ENCODE peak calls at places on chromosomes 2 and 18, in six cellular contexts. W is brain microvascular endothelial cell, N is epithelial cell of esophagus, R is lower lobe of right lung, Q is BJ, G is GM12865. V is an unnamed sample.

GRCh38 chr2:71905205-71905604 is 242.5 kb downstream of the CYP26B1 start:
- DNase-seq in W (no peak), N (no peak), R (no peak), Q (no peak), G (no peak), V (no peak)

GRCh38 chr2:228681426-228681825 is 499.9 kb upstream of the SPHKAP start:
- DNase-seq in W (peak; percentile 49), N (peak; percentile 66), R (no peak), Q (no peak), G (no peak), V (peak; percentile 81)

GRCh38 chr18:49161627-49162026 is 210.9 kb upstream of the SMAD7 start:
- DNase-seq in W (peak; percentile 91), N (no peak), R (no peak), Q (no peak), G (peak; percentile 91), V (no peak)

GRCh38 chr18:9323750-9324445 is 10.7 kb upstream of the TWSG1 start:
- DNase-seq in W (no peak), N (peak; percentile 55), R (no peak), Q (peak; percentile 44), G (no peak), V (peak; percentile 59)

GRCh38 chr2:95287336-95287735 is 9.8 kb upstream of the KCNIP3 start:
- DNase-seq in W (no peak), N (no peak), R (no peak), Q (no peak), G (no peak), V (no peak)

GRCh38 chr18:78992041-78992735 is 12.6 kb downstream of the SALL3 start:
- DNase-seq in W (no peak), N (no peak), R (no peak), Q (no peak), G (no peak), V (no peak)

GRCh38 chr2:216590780-216591179 is 42.4 kb upstream of the IGFBP2 start:
- DNase-seq in W (peak; percentile 32), N (no peak), R (no peak), Q (no peak), G (no peak), V (peak; percentile 90)

GRCh38 chr2:169849710-169850109 is 22.5 kb downstream of the UBR3 start:
- DNase-seq in W (no peak), N (no peak), R (no peak), Q (no peak), G (no peak), V (no peak)

GRCh38 chr2:157261199-157261782 is 3.8 kb downstream of the GALNT5 start:
- DNase-seq in W (peak; percentile 52), N (peak; percentile 91), R (no peak), Q (no peak), G (no peak), V (peak; percentile 44)

GRCh38 chr2:152627010-152627957 is 90.0 kb downstream of the PRPF40A start:
- DNase-seq in W (peak; percentile 23), N (peak; percentile 30), R (no peak), Q (no peak), G (peak; percentile 55), V (peak; percentile 67)

GRCh38 chr2:159206736-159207380 is 79.6 kb downstream of the WDSUB1 start:
- DNase-seq in W (no peak), N (no peak), R (no peak), Q (peak; percentile 80), G (no peak), V (peak; percentile 48)

GRCh38 chr2:29583104-29583503 is 338.3 kb downstream of the ALK start:
- DNase-seq in W (no peak), N (peak; percentile 87), R (no peak), Q (no peak), G (peak; percentile 41), V (peak; percentile 38)

GRCh38 chr2:150303281-150303680 is 184.2 kb downstream of the RND3 start:
- DNase-seq in W (no peak), N (peak; percentile 17), R (no peak), Q (no peak), G (no peak), V (peak; percentile 9)

DNA sequence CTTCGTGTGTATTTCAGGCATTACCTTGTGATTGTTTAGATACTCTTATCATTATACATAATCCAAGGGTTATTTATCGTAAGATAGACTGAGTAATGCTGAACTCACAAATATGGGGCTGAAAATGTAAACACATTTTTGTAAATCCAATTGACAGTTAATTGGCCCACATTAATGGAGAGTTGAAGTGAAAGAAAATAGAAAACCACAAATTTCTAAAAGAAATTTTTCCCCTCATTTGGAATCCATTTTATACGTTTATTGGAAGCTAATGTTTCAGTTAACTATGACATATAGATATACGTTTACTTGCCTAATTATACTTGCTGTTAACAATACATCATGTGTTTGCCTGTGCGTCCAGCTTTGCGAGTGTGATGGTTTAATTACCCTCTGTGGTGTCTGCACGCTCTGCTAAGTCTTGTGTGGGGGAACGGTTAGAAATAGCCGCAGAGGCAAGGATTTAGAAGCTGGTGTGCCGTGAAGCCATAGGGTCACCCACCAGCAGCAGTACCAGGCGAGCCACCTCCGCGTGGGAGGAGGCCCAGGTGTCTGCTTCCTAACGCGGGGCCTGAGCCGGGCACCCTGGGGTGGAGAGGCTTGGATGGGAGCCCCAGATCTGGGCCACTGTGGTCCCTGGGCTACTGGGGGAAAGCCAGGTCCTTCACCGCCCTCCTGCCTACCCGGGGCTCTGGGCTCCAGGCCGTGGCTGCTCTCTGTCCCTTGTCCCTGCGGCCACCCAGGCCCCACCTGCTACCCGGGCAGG is 38.0 kb downstream of the TSHZ1 start:
- DNase-seq in W (no peak), N (no peak), R (no peak), Q (no peak), G (no peak), V (peak; percentile 45)
- H3K4me3 ChIP-seq in W (no peak overlapping the region), N (peak overlapping the region; percentile 50), R (peak overlapping the region; percentile 51), Q (peak overlapping the region; percentile 34), G (peak overlapping the region; percentile 60), V (peak overlapping the region; percentile 59)

GRCh38 chr2:121036226-121036692 is 248.7 kb downstream of the TFCP2L1 start:
- DNase-seq in W (no peak), N (no peak), R (no peak), Q (no peak), G (no peak), V (no peak)
- TF ChIP-seq CTCF in W (no peak), N (no peak), R (no peak), Q (no peak), G (no peak), V (no peak)

DNA sequence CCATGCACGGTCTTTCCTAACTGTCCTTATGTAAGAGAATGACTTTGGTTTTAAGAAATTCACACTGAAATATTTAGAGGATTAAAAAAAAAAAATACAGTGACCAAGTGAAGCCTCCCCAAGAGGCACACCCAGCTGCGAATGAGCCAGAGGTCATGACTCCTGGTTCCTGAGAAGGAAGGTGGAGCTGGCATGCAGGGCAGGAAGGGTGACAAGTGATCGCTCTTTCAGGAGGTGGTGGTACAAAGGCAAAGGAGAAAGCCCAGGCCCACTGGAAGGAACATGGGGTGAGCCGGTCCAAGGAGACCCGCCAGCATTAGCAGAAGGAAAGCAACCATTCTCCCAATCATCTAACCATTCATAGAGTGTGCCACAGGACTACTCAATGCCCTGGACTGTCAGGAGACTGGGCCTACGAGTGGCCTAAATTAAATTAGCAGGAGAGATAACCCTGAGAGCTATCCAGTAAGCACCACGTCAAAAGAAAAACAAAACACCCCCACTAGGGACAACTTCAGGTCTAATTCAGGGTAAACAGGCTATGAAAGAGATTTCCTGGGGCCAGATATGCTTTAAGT is 7.8 kb downstream of the INO80C start:
- DNase-seq in W (no peak), N (no peak), R (no peak), Q (no peak), G (no peak), V (no peak)
- H3K4me3 ChIP-seq in W (no peak overlapping the region), N (no peak overlapping the region), R (no peak overlapping the region), Q (no peak overlapping the region), G (no peak overlapping the region), V (no peak overlapping the region)

GRCh38 chr2:234483568-234484251 is 13.2 kb downstream of the ARL4C start:
- DNase-seq in W (peak; percentile 11), N (no peak), R (peak; percentile 60), Q (no peak), G (peak; percentile 77), V (no peak)
- TF ChIP-seq CTCF in W (peak; percentile 55), N (peak; percentile 10), R (peak; percentile 38), Q (no peak), G (peak; percentile 51), V (no peak)

GRCh38 chr2:172103471-172104292 is 982 bp upstream of the DLX2 start:
- DNase-seq in W (peak; percentile 76), N (peak; percentile 84), R (peak; percentile 84), Q (no peak), G (peak; percentile 90), V (peak; percentile 94)

GRCh38 chr2:172108587-172108930 is 5.9 kb upstream of the DLX2 start:
- DNase-seq in W (no peak), N (no peak), R (no peak), Q (no peak), G (no peak), V (no peak)

GRCh38 chr2:172107690-172108586 is 5.2 kb upstream of the DLX2 start:
- DNase-seq in W (no peak), N (no peak), R (no peak), Q (no peak), G (no peak), V (no peak)

GRCh38 chr2:172105715-172106124 is 3.0 kb upstream of the DLX2 start:
- DNase-seq in W (no peak), N (no peak), R (no peak), Q (no peak), G (no peak), V (no peak)

DNA sequence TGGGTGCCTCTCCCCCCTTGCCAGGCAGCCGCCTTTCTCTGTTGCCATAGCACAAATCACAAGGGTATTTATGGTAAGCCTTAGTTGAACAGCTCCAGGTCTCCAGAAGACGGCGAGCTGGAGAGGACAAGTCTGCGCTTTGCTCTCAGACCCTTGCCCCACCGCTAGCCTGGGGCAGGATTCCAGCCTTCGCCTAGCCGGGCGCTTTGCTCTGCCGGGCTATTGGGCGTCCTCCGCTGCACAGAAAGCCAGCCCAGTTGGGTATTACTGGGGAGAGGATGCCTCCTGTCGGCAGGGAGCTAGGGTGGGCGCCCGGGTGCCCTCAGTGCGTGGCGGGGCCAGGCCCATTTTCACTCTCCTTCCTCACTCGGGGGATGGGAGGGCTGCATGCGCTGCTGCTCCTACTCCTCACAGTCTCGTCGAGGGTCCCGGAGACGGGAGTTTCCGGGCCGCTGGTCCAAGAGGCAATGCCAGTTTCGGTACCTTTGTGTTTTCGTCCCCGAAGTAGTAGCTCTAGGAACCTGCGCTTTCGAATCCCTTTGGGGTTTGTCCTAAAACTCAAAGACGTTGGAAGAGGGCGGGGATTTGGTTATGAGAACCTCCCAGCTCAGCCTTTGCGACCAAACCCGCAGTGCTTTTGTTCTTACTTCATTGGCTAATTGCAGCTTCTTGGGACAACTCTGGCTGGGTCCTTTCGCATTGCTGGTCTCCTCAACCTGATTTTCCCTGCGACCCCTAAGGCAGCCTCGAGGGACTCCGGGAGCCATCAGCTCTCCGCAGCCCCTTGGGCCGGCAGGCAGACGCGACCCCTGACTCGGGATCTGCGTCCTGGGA is 3.6 kb upstream of the DLX2 start:
- DNase-seq in W (no peak), N (peak; percentile 50), R (no peak), Q (no peak), G (peak; percentile 46), V (peak; percentile 73)
- H3K4me3 ChIP-seq in W (peak overlapping the region; percentile 56), N (peak overlapping the region; percentile 25), R (peak overlapping the region; percentile 9), Q (peak overlapping the region; percentile 48), G (peak overlapping the region; percentile 41), V (peak overlapping the region; percentile 54)

DNA sequence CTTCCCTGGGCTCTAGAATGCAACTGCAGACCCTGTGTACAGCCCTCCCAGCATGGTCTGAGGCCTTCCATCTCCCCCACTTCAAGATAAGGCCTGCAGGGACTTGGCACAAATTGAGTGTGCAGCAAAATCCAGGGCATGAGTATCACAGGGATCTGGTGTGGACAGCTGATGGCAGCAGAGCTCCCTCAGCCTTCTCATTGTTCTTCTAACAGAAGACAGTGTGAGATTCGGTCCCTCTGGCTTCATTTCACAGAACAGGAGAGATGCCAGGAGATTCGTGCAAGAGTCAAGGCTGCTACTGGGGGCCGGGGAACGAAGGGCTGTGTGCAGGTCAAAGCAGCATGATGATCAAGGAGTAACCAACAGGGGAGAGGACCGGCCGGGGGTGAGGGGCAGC is 85.8 kb downstream of the UXS1 start:
- DNase-seq in W (peak; percentile 28), N (peak; percentile 38), R (no peak), Q (no peak), G (no peak), V (peak; percentile 61)
- TF ChIP-seq CTCF in W (peak; percentile 69), N (peak; percentile 64), R (no peak), Q (peak; percentile 57), G (no peak), V (peak; percentile 50)